ENCODE peak calls at places on chromosomes 16 and 17, in nine cellular contexts. One of them, this sample, is unnamed.

GRCh38 chr16:68194263-68194662 is 41.7 kb downstream of the ESRP2 start:
- ATAC-seq in right lobe of liver: no peak
- ATAC-seq in central memory CD8-positive, alpha-beta T cell: no peak
- ATAC-seq in left cardiac atrium: no peak
- ATAC-seq in gastroesophageal sphincter: no peak
- ATAC-seq in heart right ventricle: no peak
- ATAC-seq in T-cell: no peak
- ATAC-seq in PC-3: no peak
- ATAC-seq in naive thymus-derived CD8-positive, alpha-beta T cell: no peak
- ATAC-seq in this sample: no peak

GRCh38 chr17:41917957-41918391 is 777 bp downstream of the ACLY start:
- ATAC-seq in right lobe of liver: peak
- ATAC-seq in central memory CD8-positive, alpha-beta T cell: peak
- ATAC-seq in left cardiac atrium: peak
- ATAC-seq in gastroesophageal sphincter: peak
- ATAC-seq in heart right ventricle: peak
- ATAC-seq in T-cell: peak
- ATAC-seq in PC-3: peak
- ATAC-seq in naive thymus-derived CD8-positive, alpha-beta T cell: peak
- ATAC-seq in this sample: peak

GRCh38 chr16:6008656-6009055 is 911.1 kb upstream of the EEF2KMT start:
- ATAC-seq in right lobe of liver: no peak
- ATAC-seq in central memory CD8-positive, alpha-beta T cell: no peak
- ATAC-seq in left cardiac atrium: no peak
- ATAC-seq in gastroesophageal sphincter: no peak
- ATAC-seq in heart right ventricle: no peak
- ATAC-seq in T-cell: no peak
- ATAC-seq in PC-3: no peak
- ATAC-seq in naive thymus-derived CD8-positive, alpha-beta T cell: no peak
- ATAC-seq in this sample: no peak

GRCh38 chr17:1274243-1274608 is 4.0 kb downstream of the BHLHA9 start:
- ATAC-seq in right lobe of liver: no peak
- ATAC-seq in central memory CD8-positive, alpha-beta T cell: no peak
- ATAC-seq in left cardiac atrium: no peak
- ATAC-seq in gastroesophageal sphincter: no peak
- ATAC-seq in heart right ventricle: no peak
- ATAC-seq in T-cell: no peak
- ATAC-seq in PC-3: no peak
- ATAC-seq in naive thymus-derived CD8-positive, alpha-beta T cell: no peak
- ATAC-seq in this sample: no peak

GRCh38 chr16:4675864-4676786 is 17.2 kb upstream of the NUDT16L1 start:
- ATAC-seq in right lobe of liver: peak
- ATAC-seq in central memory CD8-positive, alpha-beta T cell: peak
- ATAC-seq in left cardiac atrium: no peak
- ATAC-seq in gastroesophageal sphincter: no peak
- ATAC-seq in heart right ventricle: peak
- ATAC-seq in T-cell: peak
- ATAC-seq in PC-3: no peak
- ATAC-seq in naive thymus-derived CD8-positive, alpha-beta T cell: peak
- ATAC-seq in this sample: no peak

GRCh38 chr17:66747561-66748275 is 87.2 kb upstream of the CACNG5 start:
- ATAC-seq in right lobe of liver: no peak
- ATAC-seq in central memory CD8-positive, alpha-beta T cell: no peak
- ATAC-seq in left cardiac atrium: no peak
- ATAC-seq in gastroesophageal sphincter: no peak
- ATAC-seq in heart right ventricle: no peak
- ATAC-seq in T-cell: no peak
- ATAC-seq in PC-3: peak
- ATAC-seq in naive thymus-derived CD8-positive, alpha-beta T cell: no peak
- ATAC-seq in this sample: no peak

GRCh38 chr16:72073831-72074230 is 10.8 kb downstream of the HPR start:
- ATAC-seq in right lobe of liver: no peak
- ATAC-seq in central memory CD8-positive, alpha-beta T cell: no peak
- ATAC-seq in left cardiac atrium: peak
- ATAC-seq in gastroesophageal sphincter: peak
- ATAC-seq in heart right ventricle: peak
- ATAC-seq in T-cell: no peak
- ATAC-seq in PC-3: no peak
- ATAC-seq in naive thymus-derived CD8-positive, alpha-beta T cell: no peak
- ATAC-seq in this sample: no peak

GRCh38 chr16:83713597-83713996 is 94.2 kb upstream of the HSBP1 start:
- ATAC-seq in right lobe of liver: no peak
- ATAC-seq in central memory CD8-positive, alpha-beta T cell: no peak
- ATAC-seq in left cardiac atrium: no peak
- ATAC-seq in gastroesophageal sphincter: no peak
- ATAC-seq in heart right ventricle: no peak
- ATAC-seq in T-cell: no peak
- ATAC-seq in PC-3: no peak
- ATAC-seq in naive thymus-derived CD8-positive, alpha-beta T cell: no peak
- ATAC-seq in this sample: no peak

GRCh38 chr16:84829168-84829965 is 9.6 kb downstream of the CRISPLD2 start:
- ATAC-seq in right lobe of liver: peak
- ATAC-seq in central memory CD8-positive, alpha-beta T cell: no peak
- ATAC-seq in left cardiac atrium: peak
- ATAC-seq in gastroesophageal sphincter: peak
- ATAC-seq in heart right ventricle: no peak
- ATAC-seq in T-cell: no peak
- ATAC-seq in PC-3: no peak
- ATAC-seq in naive thymus-derived CD8-positive, alpha-beta T cell: no peak
- ATAC-seq in this sample: peak

GRCh38 chr16:4328580-4329353 is 12.9 kb downstream of the GLIS2 start:
- ATAC-seq in right lobe of liver: peak
- ATAC-seq in central memory CD8-positive, alpha-beta T cell: no peak
- ATAC-seq in left cardiac atrium: peak
- ATAC-seq in gastroesophageal sphincter: peak
- ATAC-seq in heart right ventricle: peak
- ATAC-seq in T-cell: no peak
- ATAC-seq in PC-3: peak
- ATAC-seq in naive thymus-derived CD8-positive, alpha-beta T cell: peak
- ATAC-seq in this sample: no peak

GRCh38 chr17:51793686-51794085 is 364.8 kb downstream of the CA10 start:
- ATAC-seq in right lobe of liver: no peak
- ATAC-seq in central memory CD8-positive, alpha-beta T cell: no peak
- ATAC-seq in left cardiac atrium: no peak
- ATAC-seq in gastroesophageal sphincter: no peak
- ATAC-seq in heart right ventricle: no peak
- ATAC-seq in T-cell: no peak
- ATAC-seq in PC-3: no peak
- ATAC-seq in naive thymus-derived CD8-positive, alpha-beta T cell: no peak
- ATAC-seq in this sample: no peak

GRCh38 chr17:16962804-16963203 is 9.1 kb downstream of the TNFRSF13B start:
- ATAC-seq in right lobe of liver: no peak
- ATAC-seq in central memory CD8-positive, alpha-beta T cell: no peak
- ATAC-seq in left cardiac atrium: no peak
- ATAC-seq in gastroesophageal sphincter: no peak
- ATAC-seq in heart right ventricle: no peak
- ATAC-seq in T-cell: no peak
- ATAC-seq in PC-3: peak
- ATAC-seq in naive thymus-derived CD8-positive, alpha-beta T cell: no peak
- ATAC-seq in this sample: peak

GRCh38 chr17:58121925-58122324 is 26.3 kb upstream of the OR4D1 start:
- ATAC-seq in right lobe of liver: no peak
- ATAC-seq in central memory CD8-positive, alpha-beta T cell: peak
- ATAC-seq in left cardiac atrium: no peak
- ATAC-seq in gastroesophageal sphincter: no peak
- ATAC-seq in heart right ventricle: no peak
- ATAC-seq in T-cell: no peak
- ATAC-seq in PC-3: peak
- ATAC-seq in naive thymus-derived CD8-positive, alpha-beta T cell: peak
- ATAC-seq in this sample: peak

GRCh38 chr16:46923513-46924295 is 39.5 kb downstream of the GPT2 start:
- ATAC-seq in right lobe of liver: no peak
- ATAC-seq in central memory CD8-positive, alpha-beta T cell: no peak
- ATAC-seq in left cardiac atrium: peak
- ATAC-seq in gastroesophageal sphincter: peak
- ATAC-seq in heart right ventricle: peak
- ATAC-seq in T-cell: no peak
- ATAC-seq in PC-3: no peak
- ATAC-seq in naive thymus-derived CD8-positive, alpha-beta T cell: no peak
- ATAC-seq in this sample: no peak

GRCh38 chr17:28174352-28175046 is 132.0 kb downstream of the NLK start:
- ATAC-seq in right lobe of liver: no peak
- ATAC-seq in central memory CD8-positive, alpha-beta T cell: peak
- ATAC-seq in left cardiac atrium: no peak
- ATAC-seq in gastroesophageal sphincter: no peak
- ATAC-seq in heart right ventricle: no peak
- ATAC-seq in T-cell: no peak
- ATAC-seq in PC-3: no peak
- ATAC-seq in naive thymus-derived CD8-positive, alpha-beta T cell: peak
- ATAC-seq in this sample: no peak

GRCh38 chr16:24478401-24478800 is 61.0 kb upstream of the RBBP6 start:
- ATAC-seq in right lobe of liver: no peak
- ATAC-seq in central memory CD8-positive, alpha-beta T cell: no peak
- ATAC-seq in left cardiac atrium: no peak
- ATAC-seq in gastroesophageal sphincter: no peak
- ATAC-seq in heart right ventricle: no peak
- ATAC-seq in T-cell: no peak
- ATAC-seq in PC-3: no peak
- ATAC-seq in naive thymus-derived CD8-positive, alpha-beta T cell: no peak
- ATAC-seq in this sample: no peak

GRCh38 chr17:77528516-77529327 is 388.0 kb downstream of the SEC14L1 start:
- ATAC-seq in right lobe of liver: no peak
- ATAC-seq in central memory CD8-positive, alpha-beta T cell: no peak
- ATAC-seq in left cardiac atrium: peak
- ATAC-seq in gastroesophageal sphincter: no peak
- ATAC-seq in heart right ventricle: peak
- ATAC-seq in T-cell: peak
- ATAC-seq in PC-3: no peak
- ATAC-seq in naive thymus-derived CD8-positive, alpha-beta T cell: peak
- ATAC-seq in this sample: peak

GRCh38 chr17:71937914-71938313 is 182.9 kb upstream of the SOX9 start:
- ATAC-seq in right lobe of liver: no peak
- ATAC-seq in central memory CD8-positive, alpha-beta T cell: no peak
- ATAC-seq in left cardiac atrium: no peak
- ATAC-seq in gastroesophageal sphincter: no peak
- ATAC-seq in heart right ventricle: no peak
- ATAC-seq in T-cell: no peak
- ATAC-seq in PC-3: no peak
- ATAC-seq in naive thymus-derived CD8-positive, alpha-beta T cell: no peak
- ATAC-seq in this sample: peak

GRCh38 chr17:1880851-1881630 is 51.2 kb downstream of the RPA1 start:
- ATAC-seq in right lobe of liver: no peak
- ATAC-seq in central memory CD8-positive, alpha-beta T cell: no peak
- ATAC-seq in left cardiac atrium: no peak
- ATAC-seq in gastroesophageal sphincter: no peak
- ATAC-seq in heart right ventricle: peak
- ATAC-seq in T-cell: no peak
- ATAC-seq in PC-3: no peak
- ATAC-seq in naive thymus-derived CD8-positive, alpha-beta T cell: no peak
- ATAC-seq in this sample: no peak

GRCh38 chr17:17902357-17902756 is 65.6 kb upstream of the SREBF1 start:
- ATAC-seq in right lobe of liver: no peak
- ATAC-seq in central memory CD8-positive, alpha-beta T cell: no peak
- ATAC-seq in left cardiac atrium: no peak
- ATAC-seq in gastroesophageal sphincter: no peak
- ATAC-seq in heart right ventricle: no peak
- ATAC-seq in T-cell: no peak
- ATAC-seq in PC-3: peak
- ATAC-seq in naive thymus-derived CD8-positive, alpha-beta T cell: no peak
- ATAC-seq in this sample: no peak

GRCh38 chr16:69327585-69328310 is 2.6 kb downstream of the PDF start:
- ATAC-seq in right lobe of liver: no peak
- ATAC-seq in central memory CD8-positive, alpha-beta T cell: no peak
- ATAC-seq in left cardiac atrium: no peak
- ATAC-seq in gastroesophageal sphincter: no peak
- ATAC-seq in heart right ventricle: no peak
- ATAC-seq in T-cell: no peak
- ATAC-seq in PC-3: no peak
- ATAC-seq in naive thymus-derived CD8-positive, alpha-beta T cell: no peak
- ATAC-seq in this sample: no peak

GRCh38 chr16:80263848-80264694 is 276.7 kb upstream of the DYNLRB2 start:
- ATAC-seq in right lobe of liver: no peak
- ATAC-seq in central memory CD8-positive, alpha-beta T cell: no peak
- ATAC-seq in left cardiac atrium: no peak
- ATAC-seq in gastroesophageal sphincter: no peak
- ATAC-seq in heart right ventricle: no peak
- ATAC-seq in T-cell: no peak
- ATAC-seq in PC-3: no peak
- ATAC-seq in naive thymus-derived CD8-positive, alpha-beta T cell: no peak
- ATAC-seq in this sample: no peak

GRCh38 chr17:19897108-19897854 is 29.5 kb upstream of the ULK2 start:
- ATAC-seq in right lobe of liver: peak
- ATAC-seq in central memory CD8-positive, alpha-beta T cell: no peak
- ATAC-seq in left cardiac atrium: peak
- ATAC-seq in gastroesophageal sphincter: peak
- ATAC-seq in heart right ventricle: peak
- ATAC-seq in T-cell: no peak
- ATAC-seq in PC-3: no peak
- ATAC-seq in naive thymus-derived CD8-positive, alpha-beta T cell: no peak
- ATAC-seq in this sample: peak

GRCh38 chr16:80151706-80152073 is 389.1 kb upstream of the DYNLRB2 start:
- ATAC-seq in right lobe of liver: no peak
- ATAC-seq in central memory CD8-positive, alpha-beta T cell: no peak
- ATAC-seq in left cardiac atrium: peak
- ATAC-seq in gastroesophageal sphincter: no peak
- ATAC-seq in heart right ventricle: no peak
- ATAC-seq in T-cell: no peak
- ATAC-seq in PC-3: no peak
- ATAC-seq in naive thymus-derived CD8-positive, alpha-beta T cell: no peak
- ATAC-seq in this sample: no peak

This sample was measured in SK-N-SH treated with all-trans-retinoic acid at 6 μM for 48 hours.